ENCODE peak calls at places on chromosomes 12 and 14, in four cellular contexts. One of them, this sample, is unnamed.

GRCh38 chr12:18837025-18837424 is 99.1 kb downstream of the CAPZA3 start:
- DNase-seq in MCF 10A: no peak
- DNase-seq in left lung: no peak
- DNase-seq in A673: peak
- DNase-seq in this sample: no peak

GRCh38 chr12:21607701-21608100 is 3.1 kb upstream of the GYS2 start:
- DNase-seq in left lung: no peak
- DNase-seq in A673: peak
- DNase-seq in MCF 10A: peak
- DNase-seq in this sample: no peak

GRCh38 chr12:27779416-27779815 is 617 bp upstream of the KLHL42 start:
- DNase-seq in left lung: no peak
- DNase-seq in MCF 10A: no peak
- DNase-seq in A673: no peak
- DNase-seq in this sample: no peak

GRCh38 chr14:29814153-29815057 is 113.2 kb downstream of the PRKD1 start:
- DNase-seq in A673: no peak
- DNase-seq in MCF 10A: no peak
- DNase-seq in left lung: no peak
- DNase-seq in this sample: peak

GRCh38 chr14:94021416-94022157 is 4.6 kb upstream of the OTUB2 start:
- DNase-seq in left lung: no peak
- DNase-seq in A673: no peak
- DNase-seq in MCF 10A: no peak
- DNase-seq in this sample: no peak

GRCh38 chr12:31590730-31591307 is at the start of gene DENND5B:
- DNase-seq in MCF 10A: peak
- DNase-seq in left lung: peak
- DNase-seq in A673: peak
- DNase-seq in this sample: peak

GRCh38 chr14:104094709-104095425 is 9.4 kb downstream of the ASPG start:
- DNase-seq in A673: peak
- DNase-seq in left lung: peak
- DNase-seq in MCF 10A: peak
- DNase-seq in this sample: peak

GRCh38 chr14:44149597-44149996 is 357.5 kb downstream of the FSCB start:
- DNase-seq in A673: peak
- DNase-seq in MCF 10A: peak
- DNase-seq in left lung: no peak
- DNase-seq in this sample: no peak

DNA sequence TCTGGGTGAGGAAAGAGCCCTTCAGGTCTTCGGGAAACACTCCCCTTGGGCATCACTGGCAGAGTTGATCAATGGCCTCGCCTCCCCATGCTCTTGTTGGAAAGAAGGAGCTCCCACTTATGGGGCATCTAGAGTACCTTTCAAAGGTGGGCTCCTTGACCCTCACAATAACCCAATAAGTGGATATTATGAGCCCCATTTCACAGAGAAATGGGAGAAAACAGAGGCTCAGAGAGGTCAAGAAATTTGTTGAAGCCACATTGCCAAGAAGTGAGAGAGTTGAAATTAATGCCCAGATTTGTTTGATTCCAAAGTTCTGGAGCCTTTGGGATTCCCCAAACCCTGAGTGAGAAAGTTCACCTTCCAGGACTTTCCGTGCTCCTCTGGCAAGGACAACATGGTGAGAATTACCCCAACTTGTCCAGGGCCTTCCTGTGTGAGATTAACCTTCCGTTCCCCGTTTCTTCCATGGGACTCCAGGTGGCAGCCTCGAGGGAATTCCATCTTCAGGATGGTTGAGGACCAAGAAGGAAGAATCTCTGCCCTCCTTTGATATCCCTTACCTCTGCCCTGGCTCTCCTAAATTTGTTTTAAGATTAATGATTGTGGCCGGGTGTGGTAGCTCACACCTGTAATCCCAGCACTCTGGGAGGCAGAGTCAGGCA is 7.5 kb upstream of the CHD4 start:
- DNase-seq in A673: peak
- DNase-seq in left lung: no peak
- DNase-seq in MCF 10A: no peak
- DNase-seq in this sample: no peak
- TF ChIP-seq CTCF in A673: no peak
- TF ChIP-seq CTCF in left lung: no peak
- TF ChIP-seq CTCF in MCF 10A: no peak
- TF ChIP-seq CTCF in this sample: no peak

DNA sequence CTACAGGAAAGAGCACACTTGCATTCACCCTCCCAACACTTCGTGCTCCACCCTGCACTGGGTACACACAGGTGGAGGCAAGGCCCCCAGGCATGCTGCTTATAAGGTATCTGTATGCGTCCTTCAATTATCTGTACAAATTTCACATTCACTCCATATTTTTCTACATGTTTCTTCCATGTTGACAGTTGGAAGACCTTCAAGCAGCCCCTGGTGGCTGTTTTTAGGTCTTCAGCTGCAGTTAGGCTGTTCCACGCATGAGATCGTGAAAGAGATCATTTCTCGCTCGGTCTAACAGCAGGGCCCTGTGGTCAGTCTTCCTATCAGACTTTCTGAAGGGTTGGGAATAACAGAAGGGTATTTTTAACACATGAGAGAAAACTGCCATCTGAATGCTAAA is 47.1 kb downstream of the PLXNC1 start:
- DNase-seq in MCF 10A: no peak
- DNase-seq in left lung: no peak
- DNase-seq in A673: no peak
- DNase-seq in this sample: no peak
- TF ChIP-seq CTCF in MCF 10A: peak
- TF ChIP-seq CTCF in left lung: no peak
- TF ChIP-seq CTCF in A673: no peak
- TF ChIP-seq CTCF in this sample: no peak

GRCh38 chr14:77025744-77026165 is 2.8 kb downstream of the IRF2BPL start:
- DNase-seq in MCF 10A: peak
- DNase-seq in left lung: peak
- DNase-seq in A673: peak
- DNase-seq in this sample: no peak

GRCh38 chr14:77026930-77027537 is 1.5 kb downstream of the IRF2BPL start:
- DNase-seq in A673: peak
- DNase-seq in left lung: peak
- DNase-seq in MCF 10A: no peak
- DNase-seq in this sample: no peak

GRCh38 chr14:77028384-77029246 is at the start of gene IRF2BPL:
- DNase-seq in MCF 10A: peak
- DNase-seq in A673: peak
- DNase-seq in left lung: peak
- DNase-seq in this sample: peak

GRCh38 chr14:77026166-77026929 is 2.2 kb downstream of the IRF2BPL start:
- DNase-seq in A673: peak
- DNase-seq in left lung: peak
- DNase-seq in MCF 10A: peak
- DNase-seq in this sample: peak

DNA sequence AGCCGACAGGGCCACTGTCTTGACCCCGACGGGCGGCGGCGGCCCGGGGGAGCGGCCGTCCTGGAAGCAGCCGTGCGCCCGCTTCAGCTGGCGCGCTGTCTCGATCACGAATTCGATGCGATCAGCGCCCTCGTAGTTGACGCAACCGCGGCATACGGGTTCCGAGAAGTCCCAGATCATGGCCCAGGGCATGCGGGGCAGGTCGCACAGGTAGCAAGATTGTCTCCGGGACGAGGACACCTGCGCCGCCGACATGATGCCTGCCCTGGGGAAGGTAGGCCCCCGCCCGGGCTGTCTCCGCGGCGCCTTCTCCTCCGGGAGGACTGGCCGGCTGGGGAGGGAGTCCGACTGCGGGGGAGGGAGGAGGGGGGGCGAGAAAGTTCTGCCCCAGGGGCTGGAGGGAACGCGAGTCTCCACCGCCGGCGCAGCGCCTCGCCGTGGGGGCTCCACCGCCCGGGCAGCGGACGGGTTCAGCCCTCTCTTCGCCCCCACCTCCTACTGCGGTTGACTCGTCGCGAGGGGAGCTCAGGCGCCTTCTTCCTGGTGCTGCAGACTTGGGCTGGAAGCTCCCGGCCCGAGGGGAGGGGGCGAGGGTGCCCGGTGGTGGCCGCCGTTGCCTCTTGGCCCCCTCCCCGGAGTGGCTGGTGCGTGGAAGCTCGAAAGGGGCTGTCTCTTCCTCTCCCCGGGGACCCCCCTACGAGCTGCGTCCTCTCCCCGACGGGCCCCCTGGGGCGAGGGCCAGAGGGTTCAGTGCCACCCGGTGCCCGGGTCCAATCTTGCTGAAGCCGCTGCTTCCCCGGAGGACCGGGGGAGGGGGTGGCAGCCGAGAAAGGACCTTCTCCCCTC is 747 bp downstream of the IRF2BPL start:
- DNase-seq in left lung: peak
- DNase-seq in MCF 10A: peak
- DNase-seq in A673: peak
- DNase-seq in this sample: peak
- TF ChIP-seq CTCF in left lung: no peak
- TF ChIP-seq CTCF in MCF 10A: no peak
- TF ChIP-seq CTCF in A673: no peak
- TF ChIP-seq CTCF in this sample: no peak

GRCh38 chr12:59780605-59781135 is 184.8 kb downstream of the SLC16A7 start:
- DNase-seq in A673: peak
- DNase-seq in left lung: no peak
- DNase-seq in MCF 10A: peak
- DNase-seq in this sample: no peak
- TF ChIP-seq CTCF in A673: peak
- TF ChIP-seq CTCF in left lung: peak
- TF ChIP-seq CTCF in MCF 10A: peak
- TF ChIP-seq CTCF in this sample: peak